ENCODE peak calls at places on chromosome 9, in ten cellular contexts. One of them, this sample, is unnamed.

GRCh38 chr9:38196721-38197120 is 127.7 kb upstream of the SHB start:
- DNase-seq in astrocyte: no peak
- DNase-seq in heart right ventricle: no peak
- DNase-seq in lower lobe of right lung: no peak
- DNase-seq in CD4-positive, CD25-positive, alpha-beta regulatory T cell: no peak
- DNase-seq in endodermal cell: no peak
- DNase-seq in right lobe of liver: no peak
- DNase-seq in tibial artery: no peak
- DNase-seq in GM23248: no peak
- DNase-seq in CD4-positive, alpha-beta T cell: no peak
- DNase-seq in this sample: no peak

GRCh38 chr9:1051286-1052118 is 1.3 kb downstream of the DMRT2 start:
- DNase-seq in astrocyte: no peak
- DNase-seq in heart right ventricle: peak
- DNase-seq in lower lobe of right lung: peak
- DNase-seq in CD4-positive, CD25-positive, alpha-beta regulatory T cell: no peak
- DNase-seq in endodermal cell: peak
- DNase-seq in right lobe of liver: peak
- DNase-seq in tibial artery: no peak
- DNase-seq in GM23248: peak
- DNase-seq in CD4-positive, alpha-beta T cell: no peak
- DNase-seq in this sample: peak

GRCh38 chr9:98326402-98327248 is 71.2 kb upstream of the TBC1D2 start:
- DNase-seq in astrocyte: peak
- DNase-seq in heart right ventricle: no peak
- DNase-seq in lower lobe of right lung: no peak
- DNase-seq in CD4-positive, CD25-positive, alpha-beta regulatory T cell: no peak
- DNase-seq in endodermal cell: peak
- DNase-seq in right lobe of liver: no peak
- DNase-seq in tibial artery: no peak
- DNase-seq in GM23248: peak
- DNase-seq in CD4-positive, alpha-beta T cell: no peak
- DNase-seq in this sample: no peak

GRCh38 chr9:120720404-120720803 is 6.1 kb upstream of the MEGF9 start:
- DNase-seq in astrocyte: no peak
- DNase-seq in heart right ventricle: no peak
- DNase-seq in lower lobe of right lung: no peak
- DNase-seq in CD4-positive, CD25-positive, alpha-beta regulatory T cell: no peak
- DNase-seq in endodermal cell: no peak
- DNase-seq in right lobe of liver: no peak
- DNase-seq in tibial artery: no peak
- DNase-seq in GM23248: no peak
- DNase-seq in CD4-positive, alpha-beta T cell: no peak
- DNase-seq in this sample: no peak

GRCh38 chr9:26012797-26013594 is 334.8 kb upstream of the TUSC1 start:
- DNase-seq in astrocyte: no peak
- DNase-seq in heart right ventricle: no peak
- DNase-seq in lower lobe of right lung: no peak
- DNase-seq in CD4-positive, CD25-positive, alpha-beta regulatory T cell: no peak
- DNase-seq in endodermal cell: no peak
- DNase-seq in right lobe of liver: no peak
- DNase-seq in tibial artery: no peak
- DNase-seq in GM23248: peak
- DNase-seq in CD4-positive, alpha-beta T cell: no peak
- DNase-seq in this sample: no peak

GRCh38 chr9:115964710-115965347 is 188.8 kb upstream of the PAPPA start:
- DNase-seq in astrocyte: no peak
- DNase-seq in heart right ventricle: no peak
- DNase-seq in lower lobe of right lung: no peak
- DNase-seq in CD4-positive, CD25-positive, alpha-beta regulatory T cell: no peak
- DNase-seq in endodermal cell: no peak
- DNase-seq in right lobe of liver: no peak
- DNase-seq in tibial artery: no peak
- DNase-seq in GM23248: peak
- DNase-seq in CD4-positive, alpha-beta T cell: no peak
- DNase-seq in this sample: no peak

GRCh38 chr9:136946893-136947891 is 2.1 kb downstream of the C8G start:
- DNase-seq in astrocyte: no peak
- DNase-seq in heart right ventricle: peak
- DNase-seq in lower lobe of right lung: no peak
- DNase-seq in CD4-positive, CD25-positive, alpha-beta regulatory T cell: no peak
- DNase-seq in endodermal cell: no peak
- DNase-seq in right lobe of liver: peak
- DNase-seq in tibial artery: no peak
- DNase-seq in GM23248: no peak
- DNase-seq in CD4-positive, alpha-beta T cell: no peak
- DNase-seq in this sample: peak

GRCh38 chr9:37922391-37923120 is 18.6 kb upstream of the SLC25A51 start:
- DNase-seq in astrocyte: no peak
- DNase-seq in heart right ventricle: peak
- DNase-seq in lower lobe of right lung: no peak
- DNase-seq in CD4-positive, CD25-positive, alpha-beta regulatory T cell: no peak
- DNase-seq in endodermal cell: peak
- DNase-seq in right lobe of liver: no peak
- DNase-seq in tibial artery: peak
- DNase-seq in GM23248: no peak
- DNase-seq in CD4-positive, alpha-beta T cell: no peak
- DNase-seq in this sample: no peak

GRCh38 chr9:132410642-132411041 is 631 bp downstream of the CFAP77 start:
- DNase-seq in astrocyte: no peak
- DNase-seq in heart right ventricle: no peak
- DNase-seq in lower lobe of right lung: no peak
- DNase-seq in CD4-positive, CD25-positive, alpha-beta regulatory T cell: peak
- DNase-seq in endodermal cell: no peak
- DNase-seq in right lobe of liver: no peak
- DNase-seq in tibial artery: no peak
- DNase-seq in GM23248: no peak
- DNase-seq in CD4-positive, alpha-beta T cell: no peak
- DNase-seq in this sample: no peak

GRCh38 chr9:126791406-126792230 is 13.2 kb upstream of the ZBTB43 start:
- DNase-seq in astrocyte: peak
- DNase-seq in heart right ventricle: no peak
- DNase-seq in lower lobe of right lung: peak
- DNase-seq in CD4-positive, CD25-positive, alpha-beta regulatory T cell: no peak
- DNase-seq in endodermal cell: no peak
- DNase-seq in right lobe of liver: no peak
- DNase-seq in tibial artery: no peak
- DNase-seq in GM23248: peak
- DNase-seq in CD4-positive, alpha-beta T cell: no peak
- DNase-seq in this sample: no peak

GRCh38 chr9:22913026-22913425 is 466.4 kb downstream of the DMRTA1 start:
- DNase-seq in astrocyte: peak
- DNase-seq in heart right ventricle: no peak
- DNase-seq in lower lobe of right lung: no peak
- DNase-seq in CD4-positive, CD25-positive, alpha-beta regulatory T cell: no peak
- DNase-seq in endodermal cell: no peak
- DNase-seq in right lobe of liver: no peak
- DNase-seq in tibial artery: no peak
- DNase-seq in GM23248: no peak
- DNase-seq in CD4-positive, alpha-beta T cell: no peak
- DNase-seq in this sample: no peak

GRCh38 chr9:89756891-89757537 is 152.2 kb downstream of the GADD45G start:
- DNase-seq in astrocyte: no peak
- DNase-seq in heart right ventricle: peak
- DNase-seq in lower lobe of right lung: no peak
- DNase-seq in CD4-positive, CD25-positive, alpha-beta regulatory T cell: no peak
- DNase-seq in endodermal cell: no peak
- DNase-seq in right lobe of liver: peak
- DNase-seq in tibial artery: no peak
- DNase-seq in GM23248: no peak
- DNase-seq in CD4-positive, alpha-beta T cell: no peak
- DNase-seq in this sample: no peak

GRCh38 chr9:5549671-5550650 is 39.6 kb downstream of the PDCD1LG2 start:
- DNase-seq in astrocyte: peak
- DNase-seq in heart right ventricle: no peak
- DNase-seq in lower lobe of right lung: no peak
- DNase-seq in CD4-positive, CD25-positive, alpha-beta regulatory T cell: no peak
- DNase-seq in endodermal cell: no peak
- DNase-seq in right lobe of liver: no peak
- DNase-seq in tibial artery: no peak
- DNase-seq in GM23248: peak
- DNase-seq in CD4-positive, alpha-beta T cell: no peak
- DNase-seq in this sample: no peak

GRCh38 chr9:89010526-89011089 is 19.3 kb downstream of the S1PR3 start:
- DNase-seq in astrocyte: no peak
- DNase-seq in heart right ventricle: no peak
- DNase-seq in lower lobe of right lung: no peak
- DNase-seq in CD4-positive, CD25-positive, alpha-beta regulatory T cell: no peak
- DNase-seq in endodermal cell: no peak
- DNase-seq in right lobe of liver: no peak
- DNase-seq in tibial artery: peak
- DNase-seq in GM23248: no peak
- DNase-seq in CD4-positive, alpha-beta T cell: no peak
- DNase-seq in this sample: no peak

GRCh38 chr9:105415344-105415980 is 32.4 kb upstream of the FSD1L start:
- DNase-seq in astrocyte: peak
- DNase-seq in heart right ventricle: no peak
- DNase-seq in lower lobe of right lung: no peak
- DNase-seq in CD4-positive, CD25-positive, alpha-beta regulatory T cell: peak
- DNase-seq in endodermal cell: peak
- DNase-seq in right lobe of liver: no peak
- DNase-seq in tibial artery: no peak
- DNase-seq in GM23248: peak
- DNase-seq in CD4-positive, alpha-beta T cell: peak
- DNase-seq in this sample: no peak

GRCh38 chr9:135240871-135241311 is 153.4 kb downstream of the OLFM1 start:
- DNase-seq in astrocyte: no peak
- DNase-seq in heart right ventricle: peak
- DNase-seq in lower lobe of right lung: peak
- DNase-seq in CD4-positive, CD25-positive, alpha-beta regulatory T cell: no peak
- DNase-seq in endodermal cell: peak
- DNase-seq in right lobe of liver: no peak
- DNase-seq in tibial artery: no peak
- DNase-seq in GM23248: no peak
- DNase-seq in CD4-positive, alpha-beta T cell: no peak
- DNase-seq in this sample: no peak
- H3K27ac ChIP-seq in astrocyte: no peak
- H3K27ac ChIP-seq in heart right ventricle: no peak
- H3K27ac ChIP-seq in lower lobe of right lung: no peak
- H3K27ac ChIP-seq in CD4-positive, CD25-positive, alpha-beta regulatory T cell: no peak
- H3K27ac ChIP-seq in endodermal cell: no peak
- H3K27ac ChIP-seq in right lobe of liver: no peak
- H3K27ac ChIP-seq in tibial artery: no peak
- H3K27ac ChIP-seq in GM23248: no peak
- H3K27ac ChIP-seq in CD4-positive, alpha-beta T cell: no peak
- H3K27ac ChIP-seq in this sample: no peak

DNA sequence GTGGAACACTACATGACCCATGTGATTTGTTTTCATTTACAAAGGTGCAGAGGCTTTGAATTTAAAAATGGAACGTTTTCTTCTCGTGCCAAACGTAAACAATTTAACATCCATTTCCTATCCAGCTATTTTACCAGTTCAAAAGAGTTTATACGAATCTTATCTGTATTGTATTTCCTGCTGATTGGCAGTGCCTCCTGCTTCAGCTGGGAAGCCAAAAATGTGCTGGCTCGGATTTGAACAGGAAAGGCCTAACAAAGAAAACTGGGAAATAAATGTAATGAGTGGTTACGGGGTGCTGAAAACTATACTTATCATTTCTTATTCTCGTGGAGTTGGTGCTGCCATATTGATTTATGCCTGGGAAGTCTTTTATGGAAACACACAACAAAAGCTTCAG is 507.5 kb downstream of the RASEF start:
- DNase-seq in astrocyte: peak
- DNase-seq in heart right ventricle: no peak
- DNase-seq in lower lobe of right lung: no peak
- DNase-seq in CD4-positive, CD25-positive, alpha-beta regulatory T cell: no peak
- DNase-seq in endodermal cell: no peak
- DNase-seq in right lobe of liver: peak
- DNase-seq in tibial artery: no peak
- DNase-seq in GM23248: no peak
- DNase-seq in CD4-positive, alpha-beta T cell: no peak
- DNase-seq in this sample: no peak
- H3K27ac ChIP-seq in astrocyte: no peak
- H3K27ac ChIP-seq in heart right ventricle: no peak
- H3K27ac ChIP-seq in lower lobe of right lung: no peak
- H3K27ac ChIP-seq in CD4-positive, CD25-positive, alpha-beta regulatory T cell: no peak
- H3K27ac ChIP-seq in endodermal cell: no peak
- H3K27ac ChIP-seq in right lobe of liver: peak
- H3K27ac ChIP-seq in tibial artery: no peak
- H3K27ac ChIP-seq in GM23248: no peak
- H3K27ac ChIP-seq in CD4-positive, alpha-beta T cell: no peak
- H3K27ac ChIP-seq in this sample: peak

GRCh38 chr9:95012902-95013301 is 286.4 kb downstream of the AOPEP start:
- DNase-seq in astrocyte: no peak
- DNase-seq in heart right ventricle: no peak
- DNase-seq in lower lobe of right lung: no peak
- DNase-seq in CD4-positive, CD25-positive, alpha-beta regulatory T cell: no peak
- DNase-seq in endodermal cell: no peak
- DNase-seq in right lobe of liver: no peak
- DNase-seq in tibial artery: no peak
- DNase-seq in GM23248: no peak
- DNase-seq in CD4-positive, alpha-beta T cell: no peak
- DNase-seq in this sample: no peak

GRCh38 chr9:95009459-95009858 is 283.0 kb downstream of the AOPEP start:
- DNase-seq in astrocyte: peak
- DNase-seq in heart right ventricle: no peak
- DNase-seq in lower lobe of right lung: no peak
- DNase-seq in CD4-positive, CD25-positive, alpha-beta regulatory T cell: no peak
- DNase-seq in endodermal cell: no peak
- DNase-seq in right lobe of liver: no peak
- DNase-seq in tibial artery: no peak
- DNase-seq in GM23248: no peak
- DNase-seq in CD4-positive, alpha-beta T cell: no peak
- DNase-seq in this sample: no peak

GRCh38 chr9:95008151-95008771 is 281.8 kb downstream of the AOPEP start:
- DNase-seq in astrocyte: no peak
- DNase-seq in heart right ventricle: no peak
- DNase-seq in lower lobe of right lung: peak
- DNase-seq in CD4-positive, CD25-positive, alpha-beta regulatory T cell: no peak
- DNase-seq in endodermal cell: no peak
- DNase-seq in right lobe of liver: no peak
- DNase-seq in tibial artery: no peak
- DNase-seq in GM23248: peak
- DNase-seq in CD4-positive, alpha-beta T cell: no peak
- DNase-seq in this sample: peak

GRCh38 chr9:95012035-95012708 is 285.7 kb downstream of the AOPEP start:
- DNase-seq in astrocyte: no peak
- DNase-seq in heart right ventricle: no peak
- DNase-seq in lower lobe of right lung: no peak
- DNase-seq in CD4-positive, CD25-positive, alpha-beta regulatory T cell: no peak
- DNase-seq in endodermal cell: no peak
- DNase-seq in right lobe of liver: no peak
- DNase-seq in tibial artery: no peak
- DNase-seq in GM23248: peak
- DNase-seq in CD4-positive, alpha-beta T cell: no peak
- DNase-seq in this sample: no peak

GRCh38 chr9:95010431-95010838 is 283.9 kb downstream of the AOPEP start:
- DNase-seq in astrocyte: no peak
- DNase-seq in heart right ventricle: no peak
- DNase-seq in lower lobe of right lung: no peak
- DNase-seq in CD4-positive, CD25-positive, alpha-beta regulatory T cell: no peak
- DNase-seq in endodermal cell: no peak
- DNase-seq in right lobe of liver: no peak
- DNase-seq in tibial artery: no peak
- DNase-seq in GM23248: no peak
- DNase-seq in CD4-positive, alpha-beta T cell: no peak
- DNase-seq in this sample: no peak
- H3K27ac ChIP-seq in astrocyte: peak
- H3K27ac ChIP-seq in heart right ventricle: no peak
- H3K27ac ChIP-seq in lower lobe of right lung: peak
- H3K27ac ChIP-seq in CD4-positive, CD25-positive, alpha-beta regulatory T cell: no peak
- H3K27ac ChIP-seq in endodermal cell: no peak
- H3K27ac ChIP-seq in right lobe of liver: no peak
- H3K27ac ChIP-seq in tibial artery: peak
- H3K27ac ChIP-seq in GM23248: peak
- H3K27ac ChIP-seq in CD4-positive, alpha-beta T cell: no peak
- H3K27ac ChIP-seq in this sample: peak

GRCh38 chr9:90861826-90862740 is 60.5 kb downstream of the SYK start:
- DNase-seq in astrocyte: no peak
- DNase-seq in heart right ventricle: no peak
- DNase-seq in lower lobe of right lung: no peak
- DNase-seq in CD4-positive, CD25-positive, alpha-beta regulatory T cell: no peak
- DNase-seq in endodermal cell: no peak
- DNase-seq in right lobe of liver: no peak
- DNase-seq in tibial artery: no peak
- DNase-seq in GM23248: no peak
- DNase-seq in CD4-positive, alpha-beta T cell: no peak
- DNase-seq in this sample: no peak
- H3K27ac ChIP-seq in astrocyte: no peak
- H3K27ac ChIP-seq in heart right ventricle: no peak
- H3K27ac ChIP-seq in lower lobe of right lung: no peak
- H3K27ac ChIP-seq in CD4-positive, CD25-positive, alpha-beta regulatory T cell: no peak
- H3K27ac ChIP-seq in endodermal cell: no peak
- H3K27ac ChIP-seq in right lobe of liver: no peak
- H3K27ac ChIP-seq in tibial artery: no peak
- H3K27ac ChIP-seq in GM23248: no peak
- H3K27ac ChIP-seq in CD4-positive, alpha-beta T cell: no peak
- H3K27ac ChIP-seq in this sample: no peak

This sample was measured in pancreas.